ENCODE peak calls at places on chromosomes 11 and 22, in six cellular contexts. L, N, M, H, V and T are unnamed samples. For H3K4me1, the result is how much of the 10 kb centered on the place peaks cover.

GRCh38 chr11:69138265-69138664 is 17.5 kb upstream of the SMIM38 start:
- DNase-seq in H (peak), N (peak), M (no peak), L (no peak), V (peak), T (no peak)

GRCh38 chr11:35554491-35555237 is 29.2 kb upstream of the PAMR1 start:
- DNase-seq in N (no peak), V (no peak), L (no peak), M (no peak), H (no peak), T (peak)

GRCh38 chr11:2199466-2200341 is 28.1 kb upstream of the TH start:
- DNase-seq in V (no peak), M (no peak), H (no peak), N (no peak), L (no peak), T (no peak)

GRCh38 chr11:96050435-96051182 is 126.7 kb upstream of the MTMR2 start:
- DNase-seq in N (no peak), V (no peak), L (no peak), M (no peak), H (no peak), T (no peak)

GRCh38 chr11:34757026-34757451 is 136.1 kb downstream of the EHF start:
- DNase-seq in L (no peak), V (no peak), M (no peak), H (no peak), N (no peak), T (no peak)

GRCh38 chr22:29882716-29883044 is 294 bp upstream of the MTMR3 start:
- DNase-seq in N (no peak), M (no peak), V (no peak), H (no peak), L (no peak), T (no peak)

GRCh38 chr11:2519879-2520735 is 75.3 kb downstream of the KCNQ1 start:
- DNase-seq in H (peak), L (peak), M (peak), N (peak), V (no peak), T (peak)

GRCh38 chr11:13289081-13289480 is 11.5 kb downstream of the BMAL1 start:
- DNase-seq in N (no peak), M (peak), H (no peak), V (no peak), L (no peak), T (peak)

GRCh38 chr11:62727833-62728721 is at the start of gene TTC9C:
- DNase-seq in H (peak), V (peak), L (peak), N (peak), M (peak), T (peak)

GRCh38 chr11:73468590-73469161 is 92.5 kb downstream of the RELT start:
- DNase-seq in V (no peak), M (no peak), L (no peak), H (no peak), N (no peak), T (no peak)

GRCh38 chr11:12258451-12258850 is 118.9 kb upstream of the PARVA start:
- DNase-seq in H (no peak), L (peak), N (no peak), M (no peak), V (no peak), T (no peak)

GRCh38 chr22:19955241-19956128 is 13.9 kb upstream of the TXNRD2 start:
- DNase-seq in M (no peak), N (peak), L (no peak), H (no peak), V (no peak), T (no peak)

GRCh38 chr11:67634366-67635230 is 4.9 kb upstream of the NUDT8 start:
- DNase-seq in M (no peak), N (no peak), L (no peak), H (no peak), V (no peak), T (no peak)

GRCh38 chr11:19201737-19202605 is at the start of gene CSRP3:
- DNase-seq in H (no peak), M (no peak), N (no peak), L (no peak), V (no peak), T (peak)

GRCh38 chr11:35343033-35343598 is 76.2 kb downstream of the SLC1A2 start:
- DNase-seq in N (no peak), V (no peak), H (no peak), M (no peak), L (no peak), T (no peak)

GRCh38 chr11:2799881-2800654 is 85.5 kb downstream of the CDKN1C start:
- DNase-seq in V (peak), H (peak), N (peak), L (no peak), M (no peak), T (no peak)

GRCh38 chr22:47914481-47915097 is 1152.1 kb downstream of the TBC1D22A start:
- DNase-seq in L (no peak), N (no peak), V (no peak), H (no peak), M (no peak), T (no peak)

GRCh38 chr11:123357990-123358827 is 71.9 kb upstream of the GRAMD1B start:
- DNase-seq in H (peak), L (no peak), N (no peak), V (peak), M (peak), T (no peak)

GRCh38 chr11:2151500-2152257 is 9.3 kb downstream of the INS start:
- DNase-seq in L (peak), M (peak), N (peak), H (peak), V (peak), T (peak)

GRCh38 chr11:44568706-44569473 is 3.4 kb downstream of the CD82 start:
- DNase-seq in M (no peak), V (no peak), L (peak), N (peak), H (peak), T (peak)

GRCh38 chr11:119085523-119085878 is 820 bp downstream of the HMBS start:
- DNase-seq in H (no peak), M (peak), N (no peak), V (no peak), L (no peak), T (no peak)

GRCh38 chr22:22371031-22371541 is 126.5 kb downstream of the VPREB1 start:
- DNase-seq in H (no peak), V (no peak), N (no peak), L (no peak), M (no peak), T (no peak)

GRCh38 chr11:34405079-34405858 is 33.5 kb upstream of the CAT start:
- DNase-seq in N (no peak), H (no peak), L (no peak), V (no peak), M (no peak), T (no peak)

GRCh38 chr22:20316844-20317401 is 2.9 kb downstream of the DGCR6L start:
- DNase-seq in H (peak), M (peak), L (peak), V (peak), N (no peak), T (no peak)

GRCh38 chr11:32435511-32435946 is at the start of gene WT1:
- DNase-seq in M (peak), V (peak), L (no peak), H (peak), N (no peak), T (no peak)

GRCh38 chr22:30829901-30830550 is 135.4 kb downstream of the OSBP2 start:
- DNase-seq in M (no peak), L (no peak), V (peak), H (no peak), N (no peak), T (no peak)

GRCh38 chr11:114082767-114083181 is 23.3 kb downstream of the ZBTB16 start:
- DNase-seq in H (peak), N (peak), L (no peak), M (no peak), V (no peak), T (no peak)

GRCh38 chr11:19800714-19801519 is 88.3 kb downstream of the NAV2 start:
- DNase-seq in V (no peak), M (no peak), L (no peak), H (no peak), N (no peak), T (no peak)

GRCh38 chr22:31083377-31083768 is 2.3 kb downstream of the SMTN start:
- DNase-seq in H (no peak), M (no peak), N (peak), V (no peak), L (no peak), T (no peak)

GRCh38 chr22:45344339-45344738 is 34.6 kb downstream of the FAM118A start:
- DNase-seq in N (no peak), V (no peak), M (peak), H (no peak), L (no peak), T (no peak)

GRCh38 chr11:66176650-66177049 is 91.8 kb upstream of the RAB1B start:
- DNase-seq in V (no peak), N (no peak), L (no peak), M (no peak), H (no peak), T (no peak)

GRCh38 chr11:120561286-120561685 is 49.7 kb downstream of the GRIK4 start:
- DNase-seq in L (no peak), V (no peak), H (peak), M (no peak), N (no peak), T (no peak)

GRCh38 chr11:42161886-42162285 is 702.4 kb upstream of the LRRC4C start:
- DNase-seq in H (no peak), N (no peak), L (no peak), M (no peak), V (no peak), T (no peak)
- H3K27ac ChIP-seq in H (no peak), N (no peak), L (no peak), M (no peak), V (no peak), T (no peak)

GRCh38 chr22:38260760-38261477 is 11.9 kb downstream of the TMEM184B start:
- DNase-seq in M (peak), H (no peak), L (no peak), N (no peak), V (no peak), T (peak)

GRCh38 chr22:38259370-38259769 is 13.4 kb downstream of the TMEM184B start:
- DNase-seq in V (no peak), N (no peak), L (no peak), H (no peak), M (no peak), T (no peak)

GRCh38 chr22:38262051-38262795 is 10.6 kb downstream of the TMEM184B start:
- DNase-seq in N (peak), L (peak), V (peak), H (peak), M (peak), T (peak)

GRCh38 chr22:38258895-38259294 is 13.9 kb downstream of the TMEM184B start:
- DNase-seq in N (no peak), M (no peak), H (no peak), L (no peak), V (no peak), T (no peak)

DNA sequence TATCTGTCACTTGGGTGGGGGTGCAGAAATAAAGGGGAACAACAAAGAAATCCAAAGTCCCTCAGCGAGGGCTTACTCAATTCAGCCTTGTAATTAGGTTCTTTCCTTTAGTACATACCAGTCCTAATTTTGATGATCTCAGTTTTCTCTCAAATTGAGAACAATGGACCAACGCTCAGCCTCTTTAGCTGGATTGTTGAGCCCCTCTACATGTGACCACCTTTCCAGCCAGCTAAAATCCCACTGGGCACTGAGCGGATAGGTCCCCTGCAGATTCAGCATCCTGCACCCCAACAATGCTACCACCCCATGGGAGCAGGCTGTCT is 11.4 kb downstream of the TMEM184B start:
- DNase-seq in N (no peak), V (no peak), L (no peak), H (no peak), M (peak), T (no peak)
- H3K4me1 ChIP-seq in N (under half), V (under half), L (under half), H (half or more), M (under half), T (under half)

GRCh38 chr11:57321388-57321995 is 3.3 kb downstream of the TNKS1BP1 start:
- DNase-seq in M (no peak), N (peak), H (no peak), V (no peak), L (no peak), T (no peak)
- H3K4me3 ChIP-seq in M (no peak), N (no peak), H (no peak), V (no peak), L (no peak), T (no peak)

GRCh38 chr11:118009821-118010737 is 23.9 kb downstream of the IL10RA start:
- DNase-seq in V (peak), M (no peak), L (no peak), H (no peak), N (no peak), T (no peak)
- H3K27ac ChIP-seq in V (no peak), M (no peak), L (no peak), H (peak), N (no peak), T (no peak)

DNA sequence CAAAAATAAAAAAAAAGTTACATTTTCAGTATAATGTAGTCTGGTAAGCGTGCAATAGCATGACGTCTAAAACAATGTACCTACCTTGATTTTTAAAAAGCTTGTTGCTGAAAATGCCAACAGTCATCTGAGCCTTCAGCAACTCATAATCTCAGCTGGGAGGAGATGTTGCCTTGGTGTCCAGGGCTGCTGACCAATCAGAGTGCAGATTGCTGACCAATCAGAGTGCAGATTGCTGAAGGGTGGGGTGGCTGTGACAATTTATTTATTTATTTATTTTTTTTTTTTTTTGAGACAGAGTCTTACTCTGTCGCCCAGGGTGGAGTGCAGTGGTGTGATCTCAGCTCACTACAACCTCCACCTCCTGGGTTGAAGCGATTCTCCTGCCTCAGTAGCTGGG is 17.8 kb downstream of the ZBED4 start:
- DNase-seq in M (no peak), V (no peak), N (no peak), H (no peak), L (no peak), T (no peak)
- H3K4me1 ChIP-seq in M (under half), V (under half), N (under half), H (under half), L (under half), T (under half)

GRCh38 chr11:48090174-48090573 is 109.8 kb downstream of the PTPRJ start:
- DNase-seq in N (no peak), V (no peak), M (no peak), H (no peak), L (no peak), T (no peak)
- H3K4me3 ChIP-seq in N (no peak), V (no peak), M (no peak), H (no peak), L (no peak), T (no peak)

GRCh38 chr11:47512701-47513100 is 40.2 kb downstream of the CELF1 start:
- DNase-seq in M (peak), N (no peak), H (no peak), L (no peak), V (no peak), T (no peak)
- H3K27ac ChIP-seq in M (peak), N (no peak), H (no peak), L (no peak), V (no peak), T (peak)

GRCh38 chr11:46281374-46281831 is 3.9 kb downstream of the CREB3L1 start:
- DNase-seq in H (no peak), N (no peak), V (peak), L (no peak), M (peak), T (peak)
- H3K4me1 ChIP-seq in H (under half), N (half or more), V (under half), L (under half), M (under half), T (under half)

GRCh38 chr11:129865701-129866100 is 29.7 kb downstream of the NFRKB start:
- DNase-seq in L (no peak), N (no peak), V (no peak), M (no peak), H (no peak), T (no peak)

GRCh38 chr11:129866328-129866727 is 29.1 kb downstream of the NFRKB start:
- DNase-seq in N (no peak), L (no peak), M (peak), H (no peak), V (no peak), T (no peak)

GRCh38 chr11:129864811-129865210 is 30.6 kb downstream of the NFRKB start:
- DNase-seq in L (no peak), M (no peak), H (no peak), N (no peak), V (no peak), T (no peak)

GRCh38 chr11:129862123-129862522 is 33.3 kb downstream of the NFRKB start:
- DNase-seq in M (no peak), H (no peak), V (no peak), L (no peak), N (peak), T (no peak)

GRCh38 chr11:129861702-129862107 is 33.7 kb downstream of the NFRKB start:
- DNase-seq in M (peak), H (no peak), N (peak), L (no peak), V (no peak), T (peak)
- H3K4me3 ChIP-seq in M (no peak), H (no peak), N (no peak), L (no peak), V (no peak), T (no peak)